ENCODE peak calls at places on chromosomes 4 and X, in four cellular contexts. V is breast epithelium, A is lung, E is transverse colon. U is an unnamed sample.

GRCh38 chr4:185096032-185096653 is 46.9 kb upstream of the SLC25A4 start:
- DNase-seq in V (no peak), A (no peak), E (peak), U (peak)

GRCh38 chr4:96974295-96974694 is 1134.4 kb downstream of the PDHA2 start:
- DNase-seq in V (no peak), A (no peak), E (no peak), U (no peak)

GRCh38 chr4:157459789-157460188 is 239.3 kb downstream of the GRIA2 start:
- DNase-seq in V (no peak), A (no peak), E (no peak), U (no peak)

GRCh38 chr4:139014391-139015268 is 951 bp upstream of the NOCT start:
- DNase-seq in V (no peak), A (peak), E (no peak), U (no peak)

GRCh38 chr4:109414938-109415337 is 18.7 kb upstream of the SEC24B start:
- DNase-seq in V (no peak), A (no peak), E (no peak), U (no peak)

GRCh38 chrX:33434256-33435092 is 223.1 kb upstream of the DMD start:
- DNase-seq in V (peak), A (peak), E (peak), U (peak)

GRCh38 chr4:88341227-88342192 is 37.1 kb upstream of the HERC6 start:
- DNase-seq in V (no peak), A (no peak), E (no peak), U (no peak)

GRCh38 chr4:154348657-154349056 is 142.9 kb downstream of the DCHS2 start:
- DNase-seq in V (no peak), A (no peak), E (no peak), U (no peak)

GRCh38 chrX:45070116-45071007 is 130.3 kb downstream of the DIPK2B start:
- DNase-seq in V (no peak), A (no peak), E (no peak), U (no peak)

GRCh38 chr4:168844261-168845039 is 165.6 kb downstream of the CBR4 start:
- DNase-seq in V (no peak), A (no peak), E (no peak), U (no peak)

GRCh38 chr4:42965326-42965725 is 72.8 kb downstream of the GRXCR1 start:
- DNase-seq in V (no peak), A (no peak), E (no peak), U (no peak)

GRCh38 chr4:38190717-38191178 is 230.6 kb downstream of the PTTG2 start:
- DNase-seq in V (no peak), A (no peak), E (no peak), U (peak)

GRCh38 chr4:48779095-48779997 is 733 bp downstream of the FRYL start:
- DNase-seq in V (peak), A (peak), E (peak), U (peak)

GRCh38 chr4:76831475-76832390 is 66.2 kb downstream of the SOWAHB start:
- DNase-seq in V (no peak), A (no peak), E (no peak), U (no peak)

GRCh38 chr4:15963568-15963967 is 593 bp upstream of the FGFBP2 start:
- DNase-seq in V (no peak), A (no peak), E (no peak), U (no peak)

GRCh38 chr4:7806080-7806630 is 133.5 kb downstream of the AFAP1 start:
- DNase-seq in V (no peak), A (peak), E (peak), U (peak)

GRCh38 chr4:150217804-150218203 is 139.6 kb downstream of the DCLK2 start:
- DNase-seq in V (no peak), A (no peak), E (no peak), U (no peak)

GRCh38 chr4:182273191-182273935 is 30.2 kb downstream of the TENM3 start:
- DNase-seq in V (no peak), A (no peak), E (no peak), U (no peak)

GRCh38 chr4:169268951-169269781 is 1.6 kb downstream of the SH3RF1 start:
- DNase-seq in V (no peak), A (no peak), E (peak), U (no peak)

GRCh38 chrX:139559383-139560042 is 29.0 kb downstream of the F9 start:
- DNase-seq in V (no peak), A (no peak), E (peak), U (peak)
- TF ChIP-seq CTCF in V (peak), A (peak), E (peak), U (peak)

DNA sequence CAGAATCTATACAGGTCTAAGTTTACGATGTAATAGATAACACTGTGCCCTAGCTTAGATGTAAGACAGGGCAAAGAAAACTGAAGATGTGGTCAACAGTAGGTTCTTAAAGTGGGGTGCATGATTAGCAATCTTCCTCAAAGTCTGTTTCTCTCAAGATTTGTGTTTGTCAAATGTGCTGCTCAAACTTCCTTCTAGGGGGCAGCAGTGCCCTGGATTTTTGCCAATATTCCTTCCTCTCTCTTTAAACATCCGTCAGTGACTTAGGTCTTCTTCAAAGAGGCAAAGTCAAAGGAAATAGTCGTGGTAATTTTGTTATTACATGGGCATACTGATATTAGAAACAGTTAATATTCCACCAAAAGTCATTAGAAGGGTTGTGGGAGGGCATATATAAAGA is 4.2 kb upstream of the PDHA2 start:
- DNase-seq in V (no peak), A (no peak), E (no peak), U (peak)
- TF ChIP-seq CTCF in V (no peak), A (no peak), E (no peak), U (peak)

GRCh38 chr4:84479663-84480062 is 19.4 kb downstream of the NKX6-1 start:
- DNase-seq in V (no peak), A (no peak), E (no peak), U (no peak)
- TF ChIP-seq CTCF in V (no peak), A (no peak), E (no peak), U (no peak)

GRCh38 chrX:153941331-153942252 is 2.9 kb downstream of the RENBP start:
- DNase-seq in V (no peak), A (no peak), E (no peak), U (no peak)

GRCh38 chrX:153937056-153937455 is 2.2 kb upstream of the NAA10 start:
- DNase-seq in V (no peak), A (no peak), E (no peak), U (no peak)

GRCh38 chrX:153935326-153935851 is 552 bp upstream of the NAA10 start:
- DNase-seq in V (no peak), A (no peak), E (peak), U (no peak)

GRCh38 chrX:153939573-153939972 is 4.7 kb upstream of the NAA10 start:
- DNase-seq in V (no peak), A (no peak), E (no peak), U (no peak)

GRCh38 chrX:153938226-153938786 is 3.5 kb upstream of the NAA10 start:
- DNase-seq in V (no peak), A (no peak), E (no peak), U (no peak)
- TF ChIP-seq CTCF in V (no peak), A (no peak), E (no peak), U (no peak)

U was measured in neural crest cell.